ENCODE peak calls at places on chromosomes 7 and 10, in seven cellular contexts. Q, U, T, O, I, B and C are unnamed samples.

GRCh38 chr10:10528563-10528910 is 489.1 kb upstream of the CELF2 start:
- DNase-seq in Q (no peak), U (no peak), T (no peak), O (peak), I (no peak), B (no peak), C (no peak)

GRCh38 chr7:50869108-50869716 is 86.5 kb upstream of the GRB10 start:
- DNase-seq in Q (peak), U (peak), T (no peak), O (peak), I (peak), B (no peak), C (peak)

GRCh38 chr10:81520688-81521087 is 354.3 kb upstream of the NRG3 start:
- DNase-seq in Q (no peak), U (no peak), T (no peak), O (no peak), I (no peak), B (no peak), C (no peak)

GRCh38 chr7:150441524-150441923 is 8.9 kb upstream of the GIMAP8 start:
- DNase-seq in Q (no peak), U (no peak), T (no peak), O (no peak), I (no peak), B (no peak), C (no peak)

GRCh38 chr7:66304536-66304935 is 99.4 kb downstream of the TPST1 start:
- DNase-seq in Q (no peak), U (no peak), T (no peak), O (peak), I (no peak), B (no peak), C (no peak)

GRCh38 chr10:129845081-129845823 is 118.8 kb downstream of the EBF3 start:
- DNase-seq in Q (no peak), U (no peak), T (no peak), O (no peak), I (no peak), B (no peak), C (no peak)

GRCh38 chr7:101140339-101140699 is 13.4 kb downstream of the SERPINE1 start:
- DNase-seq in Q (no peak), U (no peak), T (no peak), O (peak), I (no peak), B (no peak), C (no peak)

GRCh38 chr10:93813507-93814465 is 56.0 kb downstream of the LGI1 start:
- DNase-seq in Q (peak), U (peak), T (no peak), O (peak), I (peak), B (peak), C (peak)

GRCh38 chr7:137130751-137131158 is 212.8 kb downstream of the PTN start:
- DNase-seq in Q (no peak), U (no peak), T (no peak), O (peak), I (no peak), B (peak), C (no peak)

GRCh38 chr10:74585231-74586087 is 240.9 kb upstream of the KAT6B start:
- DNase-seq in Q (peak), U (no peak), T (no peak), O (peak), I (no peak), B (no peak), C (no peak)

GRCh38 chr7:30184804-30185487 is 50.2 kb downstream of the MTURN start:
- DNase-seq in Q (peak), U (no peak), T (no peak), O (no peak), I (peak), B (no peak), C (no peak)

GRCh38 chr10:784377-784758 is 94.9 kb upstream of the DIP2C start:
- DNase-seq in Q (peak), U (peak), T (no peak), O (no peak), I (peak), B (peak), C (no peak)

GRCh38 chr10:71218833-71219120 is 6.4 kb downstream of the UNC5B start:
- DNase-seq in Q (no peak), U (no peak), T (no peak), O (no peak), I (no peak), B (no peak), C (no peak)

GRCh38 chr10:130737622-130738021 is 573.9 kb downstream of the TCERG1L start:
- DNase-seq in Q (no peak), U (no peak), T (no peak), O (no peak), I (no peak), B (no peak), C (peak)

GRCh38 chr10:131620904-131621303 is 279.9 kb upstream of the PPP2R2D start:
- DNase-seq in Q (no peak), U (no peak), T (peak), O (no peak), I (no peak), B (no peak), C (no peak)

GRCh38 chr10:7119325-7120015 is 291.4 kb downstream of the SFMBT2 start:
- DNase-seq in Q (no peak), U (no peak), T (no peak), O (peak), I (no peak), B (no peak), C (peak)

GRCh38 chr7:91869661-91870060 is 10.8 kb downstream of the MTERF1 start:
- DNase-seq in Q (no peak), U (no peak), T (no peak), O (no peak), I (no peak), B (no peak), C (no peak)

GRCh38 chr7:133230591-133231194 is 22.2 kb upstream of the EXOC4 start:
- DNase-seq in Q (peak), U (peak), T (no peak), O (peak), I (no peak), B (no peak), C (peak)

GRCh38 chr7:98265841-98266271 is 13.8 kb upstream of the TECPR1 start:
- DNase-seq in Q (no peak), U (no peak), T (no peak), O (peak), I (no peak), B (no peak), C (no peak)

GRCh38 chr10:121087129-121087528 is 236.0 kb downstream of the WDR11 start:
- DNase-seq in Q (no peak), U (no peak), T (no peak), O (no peak), I (no peak), B (no peak), C (no peak)

GRCh38 chr10:52454476-52454875 is 140.4 kb downstream of the DKK1 start:
- DNase-seq in Q (no peak), U (no peak), T (no peak), O (no peak), I (no peak), B (no peak), C (no peak)

GRCh38 chr7:2220506-2220905 is 12.2 kb downstream of the MAD1L1 start:
- DNase-seq in Q (no peak), U (no peak), T (no peak), O (no peak), I (no peak), B (no peak), C (no peak)

GRCh38 chr10:80713398-80713928 is 175.8 kb downstream of the SH2D4B start:
- DNase-seq in Q (no peak), U (no peak), T (no peak), O (no peak), I (no peak), B (no peak), C (no peak)

GRCh38 chr7:41459623-41460256 is 243.2 kb downstream of the INHBA start:
- DNase-seq in Q (no peak), U (no peak), T (no peak), O (no peak), I (no peak), B (no peak), C (no peak)

GRCh38 chr7:25553005-25553404 is 324.7 kb upstream of the NPVF start:
- DNase-seq in Q (no peak), U (no peak), T (no peak), O (no peak), I (no peak), B (no peak), C (no peak)

GRCh38 chr7:50142421-50143113 is 49.5 kb upstream of the ZPBP start:
- DNase-seq in Q (no peak), U (peak), T (no peak), O (peak), I (no peak), B (no peak), C (peak)

GRCh38 chr10:131617113-131617877 is 283.5 kb upstream of the PPP2R2D start:
- DNase-seq in Q (no peak), U (no peak), T (peak), O (no peak), I (no peak), B (peak), C (no peak)

GRCh38 chr7:101239191-101239950 is 1.8 kb upstream of the CLDN15 start:
- DNase-seq in Q (no peak), U (no peak), T (no peak), O (no peak), I (peak), B (peak), C (no peak)

GRCh38 chr7:25894902-25895791 is 256.9 kb upstream of the NFE2L3 start:
- DNase-seq in Q (peak), U (peak), T (peak), O (peak), I (peak), B (peak), C (peak)

GRCh38 chr7:30141405-30142045 is 6.7 kb downstream of the MTURN start:
- DNase-seq in Q (no peak), U (no peak), T (no peak), O (no peak), I (no peak), B (no peak), C (peak)

GRCh38 chr7:2779086-2779485 is 65.0 kb downstream of the GNA12 start:
- DNase-seq in Q (no peak), U (no peak), T (no peak), O (no peak), I (no peak), B (no peak), C (no peak)

GRCh38 chr7:107594961-107595737 is 15.1 kb downstream of the BCAP29 start:
- DNase-seq in Q (no peak), U (no peak), T (no peak), O (peak), I (peak), B (no peak), C (no peak)

DNA sequence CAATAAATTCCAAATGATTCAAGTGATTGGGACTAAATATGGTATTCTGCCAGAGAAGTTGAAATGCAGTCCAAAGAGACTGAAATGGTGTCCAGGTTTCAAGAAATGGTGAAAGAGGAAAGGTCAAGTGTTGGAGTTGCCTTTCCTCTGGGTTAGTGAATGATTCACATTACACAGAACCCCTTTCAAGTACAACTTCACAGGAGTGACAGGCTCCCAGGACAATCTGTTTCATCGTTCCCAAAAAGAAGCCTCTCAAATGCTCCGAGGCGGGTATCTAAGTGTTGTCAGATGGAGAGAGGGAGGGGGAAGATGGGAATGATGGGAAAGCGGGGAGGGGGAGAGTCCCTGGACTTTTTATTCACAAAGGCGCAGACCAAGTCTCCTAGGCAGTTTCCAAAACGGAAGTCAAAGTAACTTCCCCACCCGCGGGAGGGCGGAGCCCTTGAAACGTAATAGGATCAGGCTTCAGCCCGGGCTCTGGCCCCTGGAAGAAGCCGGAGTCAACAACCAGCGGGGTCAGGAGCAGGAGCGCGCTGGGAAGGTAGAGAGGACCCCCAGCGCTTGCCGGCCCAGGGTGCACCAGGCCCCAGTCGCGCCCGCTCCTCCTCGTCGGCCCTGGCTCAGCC is 743 bp downstream of the SLC25A13 start:
- DNase-seq in Q (peak), U (peak), T (peak), O (peak), I (peak), B (peak), C (peak)
- TF ChIP-seq POLR2A in Q (peak), U (peak), T (no peak), O (peak), I (no peak), B (peak), C (no peak)

DNA sequence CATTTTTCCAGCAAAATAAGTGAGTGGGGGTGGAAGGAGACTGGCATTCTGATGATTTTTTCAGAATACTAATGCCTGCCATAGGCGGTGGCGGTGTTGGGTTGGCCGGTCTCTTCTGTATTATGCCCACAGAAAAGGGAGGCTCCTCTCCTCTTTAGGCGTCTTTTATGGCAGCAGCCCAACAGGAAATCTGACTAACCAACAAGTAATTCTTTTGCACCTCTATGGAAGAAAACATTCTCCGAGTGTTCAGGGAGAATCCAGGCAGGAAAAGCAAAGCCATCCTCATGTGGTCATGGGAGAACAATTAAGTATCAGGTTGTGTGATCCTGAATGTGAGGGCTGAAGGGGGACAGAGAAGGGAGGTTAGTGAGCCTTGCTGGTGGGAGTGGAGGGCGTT is 32.0 kb upstream of the ELMO1 start:
- DNase-seq in Q (no peak), U (no peak), T (no peak), O (no peak), I (peak), B (no peak), C (no peak)
- TF ChIP-seq POLR2A in Q (no peak), U (no peak), T (no peak), O (no peak), I (no peak), B (no peak), C (no peak)

GRCh38 chr7:155308330-155309020 is 10.8 kb downstream of the INSIG1 start:
- DNase-seq in Q (no peak), U (no peak), T (no peak), O (no peak), I (no peak), B (no peak), C (no peak)
- TF ChIP-seq POLR2A in Q (no peak), U (no peak), T (no peak), O (no peak), I (no peak), B (no peak), C (peak)

DNA sequence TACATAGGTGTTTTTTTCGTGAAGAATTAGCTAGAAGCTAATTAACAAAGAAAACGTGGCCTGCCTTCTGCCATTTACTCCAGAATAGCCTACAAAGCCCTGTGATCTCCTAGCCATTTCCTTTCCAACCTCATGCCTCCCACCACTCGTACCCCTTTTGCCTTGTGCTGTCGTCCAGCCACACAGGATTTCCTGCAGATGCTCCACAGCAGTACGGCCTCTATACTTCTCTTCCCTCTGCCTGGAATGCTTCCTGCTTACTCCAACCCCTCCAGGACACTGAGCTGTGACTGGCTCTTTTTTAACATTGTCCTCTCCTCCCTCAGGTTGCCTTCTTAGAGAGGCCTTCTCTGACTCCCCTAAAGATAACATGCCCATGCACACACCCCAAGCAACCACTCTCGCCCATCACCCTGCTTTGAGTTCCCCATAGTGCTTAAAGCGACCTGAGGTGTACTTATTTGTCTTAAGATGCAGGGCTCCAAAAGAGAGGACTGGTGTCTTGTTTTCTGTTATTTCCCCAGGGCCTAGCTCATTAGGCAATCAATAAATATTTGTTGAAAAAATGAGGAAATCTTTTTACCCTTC is 32.7 kb downstream of the STK17A start:
- DNase-seq in Q (no peak), U (no peak), T (no peak), O (no peak), I (no peak), B (no peak), C (no peak)
- TF ChIP-seq POLR2A in Q (no peak), U (no peak), T (no peak), O (no peak), I (no peak), B (no peak), C (no peak)

GRCh38 chr10:102832987-102833386 is 4.2 kb downstream of the CYP17A1 start:
- DNase-seq in Q (no peak), U (no peak), T (no peak), O (peak), I (no peak), B (no peak), C (no peak)

GRCh38 chr10:102832248-102832647 is 5.0 kb downstream of the CYP17A1 start:
- DNase-seq in Q (no peak), U (no peak), T (no peak), O (no peak), I (no peak), B (no peak), C (no peak)

GRCh38 chr10:102834143-102834542 is 3.1 kb downstream of the CYP17A1 start:
- DNase-seq in Q (no peak), U (no peak), T (no peak), O (no peak), I (no peak), B (no peak), C (no peak)

GRCh38 chr10:102837230-102837721 is at the start of gene CYP17A1:
- DNase-seq in Q (peak), U (no peak), T (no peak), O (no peak), I (no peak), B (no peak), C (no peak)

GRCh38 chr10:102835007-102835482 is 2.2 kb downstream of the CYP17A1 start:
- DNase-seq in Q (peak), U (peak), T (no peak), O (peak), I (peak), B (peak), C (peak)
- TF ChIP-seq POLR2A in Q (no peak), U (no peak), T (no peak), O (no peak), I (no peak), B (no peak), C (no peak)

GRCh38 chr10:5761220-5761619 is 52.0 kb downstream of the GDI2 start:
- DNase-seq in Q (no peak), U (no peak), T (no peak), O (no peak), I (no peak), B (no peak), C (no peak)

GRCh38 chr10:5764422-5765297 is 48.6 kb downstream of the GDI2 start:
- DNase-seq in Q (no peak), U (no peak), T (no peak), O (no peak), I (no peak), B (no peak), C (no peak)

GRCh38 chr10:5762531-5762930 is 50.7 kb downstream of the GDI2 start:
- DNase-seq in Q (no peak), U (no peak), T (no peak), O (no peak), I (no peak), B (no peak), C (no peak)

GRCh38 chr10:5765617-5766016 is 47.6 kb downstream of the GDI2 start:
- DNase-seq in Q (no peak), U (no peak), T (no peak), O (no peak), I (no peak), B (no peak), C (no peak)

DNA sequence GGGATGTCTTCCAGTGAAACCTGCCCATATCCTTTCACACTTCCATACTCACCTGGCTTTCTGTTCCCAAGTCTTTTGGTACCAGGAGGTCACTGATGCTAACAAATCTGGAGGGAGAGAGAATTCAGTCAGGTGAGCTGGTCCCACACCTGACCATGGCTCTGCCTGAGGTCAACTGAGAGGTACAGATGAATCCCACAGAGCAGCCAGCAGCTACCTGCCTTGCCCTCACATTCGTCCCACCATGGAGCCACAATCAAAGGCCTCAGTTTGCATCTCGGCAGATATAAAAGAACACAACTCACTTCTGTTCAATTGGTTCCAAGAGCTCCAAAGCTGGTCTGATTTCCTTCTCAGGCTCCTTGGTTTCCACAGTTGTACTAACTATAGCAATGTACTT is 47.0 kb downstream of the GDI2 start:
- DNase-seq in Q (no peak), U (no peak), T (no peak), O (no peak), I (no peak), B (no peak), C (no peak)
- TF ChIP-seq POLR2A in Q (no peak), U (no peak), T (no peak), O (no peak), I (no peak), B (no peak), C (no peak)

DNA sequence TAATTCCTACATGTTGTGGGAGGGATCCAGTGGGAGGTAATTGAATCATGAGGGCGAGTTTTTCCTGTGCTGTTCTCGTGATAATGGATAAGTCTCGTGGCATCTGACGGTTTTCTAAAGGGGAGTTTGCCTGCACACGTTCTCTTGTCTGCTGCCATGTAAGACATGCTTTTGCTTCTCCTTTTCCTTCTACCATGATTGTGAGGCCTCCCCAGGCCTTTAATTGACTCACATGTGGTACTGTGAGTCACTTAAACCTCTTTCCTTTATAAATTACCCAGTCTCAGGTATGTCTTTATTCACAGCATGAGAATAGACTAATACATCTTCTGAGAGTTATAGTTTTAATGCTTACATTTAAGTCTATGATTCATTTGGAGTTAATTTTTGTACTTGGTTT is 22.6 kb upstream of the CPN1 start:
- DNase-seq in Q (no peak), U (no peak), T (no peak), O (no peak), I (no peak), B (no peak), C (no peak)
- TF ChIP-seq POLR2A in Q (no peak), U (no peak), T (no peak), O (no peak), I (no peak), B (no peak), C (no peak)

GRCh38 chr7:1045727-1046063 is 1.3 kb downstream of the GPR146 start:
- DNase-seq in Q (no peak), U (no peak), T (no peak), O (no peak), I (no peak), B (peak), C (no peak)

GRCh38 chr7:1043552-1044188 is 676 bp upstream of the GPR146 start:
- DNase-seq in Q (no peak), U (no peak), T (no peak), O (no peak), I (no peak), B (peak), C (peak)

GRCh38 chr7:1042161-1042833 is 2.0 kb upstream of the GPR146 start:
- DNase-seq in Q (peak), U (no peak), T (no peak), O (no peak), I (no peak), B (peak), C (peak)

GRCh38 chr7:1045038-1045726 is 836 bp downstream of the GPR146 start:
- DNase-seq in Q (no peak), U (no peak), T (no peak), O (no peak), I (no peak), B (no peak), C (peak)

GRCh38 chr7:1044189-1045037 is at the start of gene GPR146:
- DNase-seq in Q (peak), U (peak), T (peak), O (peak), I (peak), B (peak), C (peak)
- TF ChIP-seq POLR2A in Q (peak), U (peak), T (no peak), O (no peak), I (no peak), B (peak), C (peak)